ENCODE peak calls at places on chromosome 11, in five cellular contexts. One of them, this sample, is unnamed.

GRCh38 chr11:126313826-126314225 is 10.0 kb downstream of the DCPS start:
- DNase-seq in HepG2: no peak
- DNase-seq in K562: no peak
- DNase-seq in GM12878: no peak
- DNase-seq in A549: no peak
- DNase-seq in this sample: no peak

GRCh38 chr11:46657186-46657585 is 39.8 kb downstream of the ATG13 start:
- DNase-seq in GM12878: no peak
- DNase-seq in A549: no peak
- DNase-seq in K562: no peak
- DNase-seq in HepG2: no peak
- DNase-seq in this sample: no peak

GRCh38 chr11:120208012-120208441 is 2.8 kb upstream of the OAF start:
- DNase-seq in K562: no peak
- DNase-seq in A549: no peak
- DNase-seq in HepG2: peak; percentile 95
- DNase-seq in GM12878: no peak
- DNase-seq in this sample: no peak

GRCh38 chr11:66190776-66191175 is 77.7 kb upstream of the RAB1B start:
- DNase-seq in K562: peak; percentile 23
- DNase-seq in HepG2: no peak
- DNase-seq in GM12878: no peak
- DNase-seq in A549: no peak
- DNase-seq in this sample: no peak

GRCh38 chr11:90329043-90329442 is 106.2 kb upstream of the CHORDC1 start:
- DNase-seq in A549: no peak
- DNase-seq in K562: no peak
- DNase-seq in GM12878: no peak
- DNase-seq in HepG2: no peak
- DNase-seq in this sample: no peak

GRCh38 chr11:10488581-10489443 is 33.7 kb downstream of the AMPD3 start:
- DNase-seq in GM12878: peak; percentile 63
- DNase-seq in K562: no peak
- DNase-seq in HepG2: no peak
- DNase-seq in A549: no peak
- DNase-seq in this sample: no peak

GRCh38 chr11:68036141-68036716 is 2.6 kb upstream of the TCIRG1 start:
- DNase-seq in HepG2: no peak
- DNase-seq in K562: no peak
- DNase-seq in A549: no peak
- DNase-seq in GM12878: no peak
- DNase-seq in this sample: no peak

GRCh38 chr11:1192741-1193325 is 30.0 kb upstream of the MUC5B start:
- DNase-seq in K562: no peak
- DNase-seq in GM12878: no peak
- DNase-seq in A549: no peak
- DNase-seq in HepG2: no peak
- DNase-seq in this sample: no peak

GRCh38 chr11:122804161-122804560 is 34.1 kb upstream of the CRTAM start:
- DNase-seq in HepG2: no peak
- DNase-seq in GM12878: no peak
- DNase-seq in A549: no peak
- DNase-seq in K562: no peak
- DNase-seq in this sample: no peak

GRCh38 chr11:119684361-119685072 is 44.5 kb downstream of the NECTIN1 start:
- DNase-seq in GM12878: no peak
- DNase-seq in A549: peak; percentile 10
- DNase-seq in HepG2: peak; percentile 46
- DNase-seq in K562: peak; percentile 16
- DNase-seq in this sample: no peak

GRCh38 chr11:31487848-31488247 is 21.6 kb downstream of the IMMP1L start:
- DNase-seq in GM12878: no peak
- DNase-seq in HepG2: peak; percentile 53
- DNase-seq in K562: peak; percentile 43
- DNase-seq in A549: peak; percentile 68
- DNase-seq in this sample: no peak

GRCh38 chr11:64268687-64269379 is 15.6 kb downstream of the BAD start:
- DNase-seq in K562: peak; percentile 79
- DNase-seq in GM12878: no peak
- DNase-seq in HepG2: peak; percentile 33
- DNase-seq in A549: peak; percentile 76
- DNase-seq in this sample: peak; percentile 76

GRCh38 chr11:126403658-126404057 is 48.2 kb downstream of the ST3GAL4 start:
- DNase-seq in K562: no peak
- DNase-seq in A549: no peak
- DNase-seq in HepG2: no peak
- DNase-seq in GM12878: peak; percentile 40
- DNase-seq in this sample: no peak

GRCh38 chr11:43268161-43268560 is 43.6 kb upstream of the API5 start:
- DNase-seq in K562: no peak
- DNase-seq in GM12878: no peak
- DNase-seq in HepG2: no peak
- DNase-seq in A549: no peak
- DNase-seq in this sample: no peak

GRCh38 chr11:48025983-48026340 is 45.6 kb downstream of the PTPRJ start:
- DNase-seq in HepG2: no peak
- DNase-seq in GM12878: no peak
- DNase-seq in A549: no peak
- DNase-seq in K562: no peak
- DNase-seq in this sample: no peak

GRCh38 chr11:68330700-68331337 is 18.4 kb downstream of the LRP5 start:
- DNase-seq in K562: no peak
- DNase-seq in HepG2: no peak
- DNase-seq in GM12878: no peak
- DNase-seq in A549: no peak
- DNase-seq in this sample: no peak

GRCh38 chr11:32210601-32211000 is 119.7 kb downstream of the RCN1 start:
- DNase-seq in A549: peak; percentile 39
- DNase-seq in K562: no peak
- DNase-seq in HepG2: no peak
- DNase-seq in GM12878: no peak
- DNase-seq in this sample: no peak

GRCh38 chr11:127412234-127412633 is 411.7 kb upstream of the KIRREL3 start:
- DNase-seq in A549: no peak
- DNase-seq in K562: no peak
- DNase-seq in GM12878: no peak
- DNase-seq in HepG2: no peak
- DNase-seq in this sample: no peak

GRCh38 chr11:636511-637332 is at the start of gene DRD4:
- DNase-seq in A549: no peak
- DNase-seq in GM12878: no peak
- DNase-seq in HepG2: no peak
- DNase-seq in K562: no peak
- DNase-seq in this sample: peak; percentile 75

GRCh38 chr11:71329731-71330130 is 77.4 kb upstream of the SHANK2 start:
- DNase-seq in HepG2: no peak
- DNase-seq in A549: no peak
- DNase-seq in GM12878: no peak
- DNase-seq in K562: no peak
- DNase-seq in this sample: no peak

GRCh38 chr11:119307219-119307618 is 9.7 kb downstream of the MCAM start:
- DNase-seq in A549: no peak
- DNase-seq in K562: peak; percentile 42
- DNase-seq in HepG2: no peak
- DNase-seq in GM12878: no peak
- DNase-seq in this sample: no peak

GRCh38 chr11:114440121-114440860 is 1.0 kb downstream of the REXO2 start:
- DNase-seq in A549: no peak
- DNase-seq in GM12878: no peak
- DNase-seq in HepG2: peak; percentile 41
- DNase-seq in K562: no peak
- DNase-seq in this sample: no peak

GRCh38 chr11:116515666-116516184 is 257.1 kb downstream of the BUD13 start:
- DNase-seq in K562: no peak
- DNase-seq in GM12878: no peak
- DNase-seq in A549: no peak
- DNase-seq in HepG2: no peak
- DNase-seq in this sample: peak; percentile 43

GRCh38 chr11:17976651-17977050 is 36.2 kb downstream of the SERGEF start:
- DNase-seq in HepG2: no peak
- DNase-seq in GM12878: no peak
- DNase-seq in A549: no peak
- DNase-seq in K562: no peak
- DNase-seq in this sample: no peak

GRCh38 chr11:10993186-10993585 is 135.3 kb upstream of the ZBED5 start:
- DNase-seq in HepG2: no peak
- DNase-seq in GM12878: no peak
- DNase-seq in A549: no peak
- DNase-seq in K562: no peak
- DNase-seq in this sample: no peak

DNA sequence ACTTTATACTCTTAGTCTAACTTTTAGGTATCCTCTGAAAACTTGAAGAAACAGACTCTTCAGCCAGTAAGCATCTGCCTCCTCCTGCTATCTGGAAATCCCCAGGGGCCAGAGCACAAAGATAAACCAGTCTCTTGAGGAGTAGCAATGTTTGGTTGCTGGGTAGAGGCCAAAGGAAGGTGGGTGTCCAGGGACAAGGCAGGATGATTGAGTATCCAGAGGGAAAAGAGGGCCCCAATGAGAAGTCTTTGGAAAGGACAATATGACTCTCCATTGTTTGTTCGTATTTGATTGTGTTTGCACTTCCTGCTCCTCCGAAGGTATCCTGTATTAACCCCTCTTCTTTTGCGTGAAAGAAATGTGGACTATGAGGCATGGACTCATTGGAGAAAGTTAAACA is 4.8 kb upstream of the OR52I1 start:
- DNase-seq in A549: no peak
- DNase-seq in GM12878: no peak
- DNase-seq in HepG2: no peak
- DNase-seq in K562: no peak
- DNase-seq in this sample: no peak
- TF ChIP-seq HDAC2 in A549: no peak
- TF ChIP-seq HDAC2 in GM12878: no peak
- TF ChIP-seq HDAC2 in HepG2: no peak
- TF ChIP-seq HDAC2 in K562: no peak
- TF ChIP-seq HDAC2 in this sample: no peak

GRCh38 chr11:13012037-13012693 is 3.0 kb downstream of the RASSF10 start:
- DNase-seq in GM12878: no peak
- DNase-seq in A549: no peak
- DNase-seq in HepG2: peak; percentile 40
- DNase-seq in K562: no peak
- DNase-seq in this sample: no peak

GRCh38 chr11:13016415-13016814 is 7.3 kb downstream of the RASSF10 start:
- DNase-seq in A549: peak; percentile 33
- DNase-seq in K562: peak; percentile 18
- DNase-seq in HepG2: no peak
- DNase-seq in GM12878: no peak
- DNase-seq in this sample: no peak

GRCh38 chr11:13013054-13013488 is 4.0 kb downstream of the RASSF10 start:
- DNase-seq in GM12878: peak; percentile 55
- DNase-seq in A549: peak; percentile 19
- DNase-seq in HepG2: no peak
- DNase-seq in K562: no peak
- DNase-seq in this sample: no peak

GRCh38 chr11:13019313-13019712 is 10.2 kb downstream of the RASSF10 start:
- DNase-seq in HepG2: no peak
- DNase-seq in K562: no peak
- DNase-seq in GM12878: no peak
- DNase-seq in A549: no peak
- DNase-seq in this sample: no peak

DNA sequence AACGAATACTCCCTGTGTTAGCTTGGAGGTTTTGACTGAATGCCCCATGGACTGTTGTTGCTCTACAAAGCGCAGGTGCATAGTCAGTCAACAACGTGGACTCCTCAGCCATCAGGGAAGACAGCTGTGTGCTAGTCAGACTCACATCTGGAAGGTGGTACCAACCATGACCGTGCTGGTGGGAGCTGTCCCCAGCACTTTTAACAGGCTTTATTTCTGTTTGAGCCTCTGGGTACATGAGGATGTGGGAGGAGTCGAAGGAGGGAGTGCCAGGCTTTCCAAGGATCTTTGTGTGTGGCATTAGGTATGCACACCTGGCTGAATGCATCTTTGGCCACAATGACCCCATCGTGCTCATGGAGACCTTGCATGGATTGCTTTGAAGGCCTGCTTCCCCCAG is 6.6 kb downstream of the RASSF10 start:
- DNase-seq in GM12878: no peak
- DNase-seq in A549: no peak
- DNase-seq in K562: no peak
- DNase-seq in HepG2: no peak
- DNase-seq in this sample: no peak
- TF ChIP-seq HDAC2 in GM12878: no peak
- TF ChIP-seq HDAC2 in A549: no peak
- TF ChIP-seq HDAC2 in K562: no peak
- TF ChIP-seq HDAC2 in HepG2: no peak
- TF ChIP-seq HDAC2 in this sample: no peak

GRCh38 chr11:86990079-86990478 is 34.9 kb upstream of the FZD4 start:
- DNase-seq in GM12878: no peak
- DNase-seq in A549: no peak
- DNase-seq in HepG2: no peak
- DNase-seq in K562: no peak
- DNase-seq in this sample: no peak
- TF ChIP-seq HDAC2 in GM12878: no peak
- TF ChIP-seq HDAC2 in A549: no peak
- TF ChIP-seq HDAC2 in HepG2: no peak
- TF ChIP-seq HDAC2 in K562: no peak
- TF ChIP-seq HDAC2 in this sample: no peak

DNA sequence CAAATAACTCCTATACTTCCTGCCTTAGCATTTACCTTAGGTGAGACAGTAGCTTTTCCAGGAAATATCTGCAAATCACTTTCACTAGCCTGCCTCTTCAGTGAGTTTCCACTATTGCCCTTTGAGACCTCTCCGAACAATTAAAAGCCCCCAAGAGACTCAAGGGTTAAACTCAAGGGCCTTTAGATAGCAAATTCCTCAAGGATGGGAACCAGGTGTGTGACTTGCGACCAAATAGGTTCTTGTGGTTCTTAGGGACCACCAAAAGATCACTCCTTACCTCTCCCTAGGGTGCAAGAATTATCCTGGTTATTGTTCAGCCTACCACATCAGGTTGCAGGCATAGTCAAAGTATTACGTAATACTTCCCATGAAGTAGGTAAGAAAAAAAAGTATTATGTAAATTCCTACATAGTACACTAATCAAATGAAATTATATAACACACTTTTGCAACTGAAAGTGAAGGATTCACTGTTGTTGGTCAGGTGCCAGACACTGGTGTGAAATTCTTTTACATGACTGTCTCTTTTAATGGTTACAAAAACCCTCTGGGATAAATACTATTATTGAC is 1.4 kb upstream of the RDX start:
- DNase-seq in A549: peak; percentile 37
- DNase-seq in K562: no peak
- DNase-seq in HepG2: no peak
- DNase-seq in GM12878: no peak
- DNase-seq in this sample: no peak
- TF ChIP-seq HDAC2 in A549: no peak
- TF ChIP-seq HDAC2 in K562: no peak
- TF ChIP-seq HDAC2 in HepG2: no peak
- TF ChIP-seq HDAC2 in GM12878: no peak
- TF ChIP-seq HDAC2 in this sample: no peak